ENCODE peak calls at places on chromosome 14, in four cellular contexts. Z is AG04450, V is IMR-90, W is endothelial cell of umbilical vein. X is an unnamed sample.

GRCh38 chr14:27917896-27918295 is 848.7 kb upstream of the FOXG1 start:
- DNase-seq in Z (no peak), V (no peak), W (no peak), X (no peak)

GRCh38 chr14:105925615-105926414 is 399.4 kb downstream of the TMEM121 start:
- DNase-seq in Z (no peak), V (no peak), W (no peak), X (no peak)

GRCh38 chr14:52950898-52951729 is at the start of gene FERMT2:
- DNase-seq in Z (peak), V (peak), W (peak), X (peak)

GRCh38 chr14:101195309-101195724 is 291.8 kb upstream of the RTL1 start:
- DNase-seq in Z (no peak), V (no peak), W (no peak), X (no peak)

GRCh38 chr14:73787760-73788508 is 63.7 kb upstream of the PTGR2 start:
- DNase-seq in Z (no peak), V (peak), W (peak), X (no peak)

GRCh38 chr14:28243600-28243999 is 523.0 kb upstream of the FOXG1 start:
- DNase-seq in Z (no peak), V (no peak), W (no peak), X (no peak)

GRCh38 chr14:101876539-101876938 is 87.8 kb upstream of the DYNC1H1 start:
- DNase-seq in Z (no peak), V (peak), W (peak), X (peak)

GRCh38 chr14:85531141-85531593 is 1.2 kb downstream of the FLRT2 start:
- DNase-seq in Z (no peak), V (peak), W (peak), X (peak)

GRCh38 chr14:52307376-52307775 is 6.7 kb upstream of the PTGER2 start:
- DNase-seq in Z (no peak), V (no peak), W (no peak), X (no peak)

GRCh38 chr14:77804592-77804991 is 4.7 kb downstream of the ADCK1 start:
- DNase-seq in Z (no peak), V (no peak), W (peak), X (no peak)

GRCh38 chr14:29569194-29569593 is 358.5 kb downstream of the PRKD1 start:
- DNase-seq in Z (no peak), V (no peak), W (no peak), X (no peak)

GRCh38 chr14:62006116-62006737 is 244.0 kb downstream of the SNAPC1 start:
- DNase-seq in Z (no peak), V (no peak), W (no peak), X (no peak)

GRCh38 chr14:21882226-21882625 is 208.6 kb upstream of the OR4E1 start:
- DNase-seq in Z (no peak), V (no peak), W (no peak), X (no peak)

GRCh38 chr14:76267322-76268012 is 108.5 kb upstream of the ESRRB start:
- DNase-seq in Z (no peak), V (peak), W (peak), X (peak)

GRCh38 chr14:102185360-102185759 is 45.7 kb downstream of the WDR20 start:
- DNase-seq in Z (no peak), V (no peak), W (no peak), X (no peak)

GRCh38 chr14:101357559-101358319 is 203.6 kb upstream of the DIO3 start:
- DNase-seq in Z (no peak), V (no peak), W (no peak), X (no peak)

GRCh38 chr14:85415015-85415712 is 114.8 kb upstream of the FLRT2 start:
- DNase-seq in Z (peak), V (peak), W (peak), X (peak)

GRCh38 chr14:23061995-23062394 is 4.7 kb upstream of the CDH24 start:
- DNase-seq in Z (peak), V (peak), W (peak), X (peak)

GRCh38 chr14:59343585-59343984 is 121.6 kb downstream of the GPR135 start:
- DNase-seq in Z (no peak), V (no peak), W (no peak), X (no peak)

GRCh38 chr14:99261916-99262787 is 9.8 kb downstream of the BCL11B start:
- DNase-seq in Z (no peak), V (no peak), W (no peak), X (no peak)

GRCh38 chr14:37584211-37585100 is 10.6 kb downstream of the FOXA1 start:
- DNase-seq in Z (no peak), V (no peak), W (no peak), X (no peak)

GRCh38 chr14:32017587-32017986 is 59.5 kb upstream of the ARHGAP5 start:
- DNase-seq in Z (no peak), V (no peak), W (no peak), X (no peak)

GRCh38 chr14:44462372-44462771 is 44.7 kb downstream of the FSCB start:
- DNase-seq in Z (no peak), V (no peak), W (no peak), X (no peak)

GRCh38 chr14:100392266-100392850 is 69.2 kb downstream of the SLC25A47 start:
- DNase-seq in Z (no peak), V (peak), W (no peak), X (no peak)

GRCh38 chr14:75229923-75230792 is 48.5 kb upstream of the FOS start:
- DNase-seq in Z (no peak), V (peak), W (peak), X (no peak)

GRCh38 chr14:30656190-30656632 is 34.1 kb downstream of the SCFD1 start:
- DNase-seq in Z (no peak), V (peak), W (peak), X (peak)

GRCh38 chr14:21923820-21924219 is 250.2 kb upstream of the OR4E1 start:
- DNase-seq in Z (no peak), V (no peak), W (peak), X (no peak)

GRCh38 chr14:103071544-103072251 is 12.3 kb upstream of the LBHD2 start:
- DNase-seq in Z (no peak), V (no peak), W (no peak), X (peak)

GRCh38 chr14:99780690-99781089 is 12.5 kb upstream of the EML1 start:
- DNase-seq in Z (no peak), V (no peak), W (no peak), X (no peak)

GRCh38 chr14:72318648-72319047 is 386.4 kb downstream of the RGS6 start:
- DNase-seq in Z (no peak), V (no peak), W (no peak), X (no peak)

GRCh38 chr14:63875311-63875710 is 22.5 kb downstream of the SYNE2 start:
- DNase-seq in Z (no peak), V (peak), W (peak), X (no peak)

GRCh38 chr14:32230181-32230580 is 27.1 kb upstream of the RNU6-8 start:
- DNase-seq in Z (no peak), V (peak), W (no peak), X (no peak)

GRCh38 chr14:85214471-85214870 is 315.5 kb upstream of the FLRT2 start:
- DNase-seq in Z (no peak), V (peak), W (no peak), X (no peak)

GRCh38 chr14:21104448-21105060 is 3.7 kb downstream of the TMEM253 start:
- DNase-seq in Z (no peak), V (peak), W (peak), X (peak)

GRCh38 chr14:104521816-104522745 is 57.5 kb upstream of the C14orf180 start:
- DNase-seq in Z (no peak), V (no peak), W (no peak), X (no peak)
- H3K4me3 ChIP-seq in Z (no peak), V (no peak), W (no peak), X (no peak)

GRCh38 chr14:95463173-95463901 is 53.1 kb downstream of the SYNE3 start:
- DNase-seq in Z (no peak), V (no peak), W (peak), X (no peak)

GRCh38 chr14:95458459-95458858 is 58.0 kb downstream of the SYNE3 start:
- DNase-seq in Z (no peak), V (no peak), W (no peak), X (no peak)

GRCh38 chr14:95464103-95464502 is 52.3 kb downstream of the SYNE3 start:
- DNase-seq in Z (no peak), V (no peak), W (no peak), X (no peak)

GRCh38 chr14:95462491-95462890 is 54.0 kb downstream of the SYNE3 start:
- DNase-seq in Z (no peak), V (no peak), W (no peak), X (no peak)

GRCh38 chr14:95460647-95461478 is 55.6 kb downstream of the SYNE3 start:
- DNase-seq in Z (peak), V (peak), W (peak), X (no peak)
- H3K4me3 ChIP-seq in Z (no peak), V (no peak), W (no peak), X (no peak)

GRCh38 chr14:50812856-50813543 is 18.0 kb downstream of the NIN start:
- DNase-seq in Z (no peak), V (no peak), W (no peak), X (no peak)
- H3K4me3 ChIP-seq in Z (no peak), V (no peak), W (no peak), X (no peak)

GRCh38 chr14:69666698-69667211 is 55.4 kb downstream of the SUSD6 start:
- DNase-seq in Z (no peak), V (peak), W (peak), X (no peak)

GRCh38 chr14:69664865-69665526 is 53.6 kb downstream of the SUSD6 start:
- DNase-seq in Z (no peak), V (no peak), W (no peak), X (no peak)

GRCh38 chr14:69665596-69665995 is 54.2 kb downstream of the SUSD6 start:
- DNase-seq in Z (no peak), V (no peak), W (no peak), X (no peak)

GRCh38 chr14:69667938-69668336 is 56.5 kb downstream of the SUSD6 start:
- DNase-seq in Z (no peak), V (no peak), W (no peak), X (no peak)

GRCh38 chr14:69666112-69666511 is 54.7 kb downstream of the SUSD6 start:
- DNase-seq in Z (no peak), V (no peak), W (peak), X (no peak)
- H3K4me3 ChIP-seq in Z (no peak), V (no peak), W (no peak), X (no peak)

GRCh38 chr14:65170768-65171251 is 68.5 kb upstream of the MAX start:
- DNase-seq in Z (peak), V (peak), W (peak), X (no peak)
- H3K4me3 ChIP-seq in Z (peak), V (peak), W (peak), X (no peak)

GRCh38 chr14:79051009-79051710 is 881.0 kb downstream of the NRXN3 start:
- DNase-seq in Z (no peak), V (no peak), W (no peak), X (peak)

GRCh38 chr14:79057333-79057732 is 887.2 kb downstream of the NRXN3 start:
- DNase-seq in Z (no peak), V (peak), W (no peak), X (no peak)

GRCh38 chr14:79056879-79057278 is 886.7 kb downstream of the NRXN3 start:
- DNase-seq in Z (peak), V (peak), W (no peak), X (no peak)

DNA sequence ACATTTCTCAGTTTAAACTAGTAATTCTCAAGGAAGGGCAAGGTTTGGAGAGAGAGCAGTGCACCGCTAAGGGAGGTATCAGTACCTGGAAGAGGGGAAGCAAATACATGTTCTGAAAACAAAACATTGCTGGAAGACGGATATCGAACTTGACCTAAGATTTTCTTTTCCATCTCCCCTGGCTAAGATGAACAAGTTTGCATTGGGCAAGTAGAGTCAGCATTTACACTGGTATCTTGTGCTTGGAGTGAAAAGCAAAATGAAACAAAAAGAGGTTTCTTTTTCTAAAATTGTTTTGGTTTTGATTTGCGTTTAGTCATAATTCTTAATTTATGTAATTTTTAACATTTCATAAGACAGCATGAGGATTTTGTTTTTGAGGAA is 881.5 kb downstream of the NRXN3 start:
- DNase-seq in Z (no peak), V (no peak), W (no peak), X (no peak)
- H3K4me3 ChIP-seq in Z (no peak), V (no peak), W (no peak), X (no peak)

GRCh38 chr14:93688239-93688666 is 100.0 kb downstream of the PRIMA1 start:
- DNase-seq in Z (no peak), V (no peak), W (no peak), X (no peak)
- H3K4me3 ChIP-seq in Z (no peak), V (no peak), W (no peak), X (no peak)

GRCh38 chr14:96989293-96989692 is 192.1 kb downstream of the VRK1 start:
- DNase-seq in Z (no peak), V (no peak), W (no peak), X (no peak)

GRCh38 chr14:96987771-96988170 is 190.6 kb downstream of the VRK1 start:
- DNase-seq in Z (no peak), V (no peak), W (no peak), X (no peak)

GRCh38 chr14:96986701-96987474 is 189.7 kb downstream of the VRK1 start:
- DNase-seq in Z (no peak), V (no peak), W (no peak), X (no peak)
- H3K4me3 ChIP-seq in Z (no peak), V (no peak), W (no peak), X (no peak)